ENCODE peak calls at places on chromosomes 7 and 10, in seven cellular contexts. J is ovary, M is C1 segment of cervical spinal cord, G is EH, I is Kasumi-1, E is AG10803, Q is AG08396. U is an unnamed sample.

GRCh38 chr7:157400171-157400860 is 63.5 kb downstream of the DNAJB6 start:
- DNase-seq in E (no peak), J (no peak), I (no peak), Q (no peak), M (no peak), G (no peak), U (no peak)

GRCh38 chr7:7579638-7580037 is 13.0 kb downstream of the MIOS start:
- DNase-seq in M (no peak), J (no peak), G (no peak), E (no peak), Q (no peak), I (no peak), U (no peak)

GRCh38 chr7:54664235-54665228 is 94.5 kb downstream of the SEC61G start:
- DNase-seq in G (no peak), I (peak; percentile 10), E (no peak), M (peak; percentile 37), Q (peak; percentile 69), J (no peak), U (peak; percentile 60)

GRCh38 chr7:105269397-105269796 is 119.3 kb downstream of the SRPK2 start:
- DNase-seq in J (no peak), Q (no peak), I (peak; percentile 46), M (no peak), E (no peak), G (no peak), U (no peak)

GRCh38 chr7:38628630-38629385 is 2.4 kb downstream of the AMPH start:
- DNase-seq in Q (no peak), I (no peak), J (no peak), E (peak; percentile 80), M (no peak), G (peak; percentile 76), U (no peak)

GRCh38 chr7:155948845-155949244 is 136.6 kb upstream of the SHH start:
- DNase-seq in Q (no peak), E (no peak), M (no peak), I (no peak), G (no peak), J (no peak), U (no peak)

GRCh38 chr7:158676171-158676840 is 28.3 kb downstream of the NCAPG2 start:
- DNase-seq in M (no peak), G (peak; percentile 30), I (no peak), E (peak; percentile 33), Q (no peak), J (no peak), U (no peak)

GRCh38 chr7:29921404-29922010 is 68.1 kb downstream of the SCRN1 start:
- DNase-seq in G (peak; percentile 65), M (no peak), Q (peak; percentile 61), J (no peak), E (peak; percentile 62), I (peak; percentile 93), U (no peak)

GRCh38 chr10:97185326-97186058 is at the start of gene SLIT1:
- DNase-seq in J (no peak), I (peak; percentile 22), G (no peak), Q (no peak), M (no peak), E (no peak), U (peak; percentile 58)

GRCh38 chr7:4249241-4249640 is 432.9 kb upstream of the FOXK1 start:
- DNase-seq in E (no peak), Q (no peak), G (no peak), J (no peak), I (no peak), M (no peak), U (no peak)

GRCh38 chr7:18081617-18082016 is 54.0 kb upstream of the PRPS1L1 start:
- DNase-seq in Q (no peak), E (no peak), J (no peak), I (no peak), M (no peak), G (no peak), U (no peak)

GRCh38 chr7:148963583-148964509 is 64.5 kb downstream of the PDIA4 start:
- DNase-seq in I (peak; percentile 30), E (no peak), Q (no peak), J (no peak), M (peak; percentile 23), G (no peak), U (no peak)

GRCh38 chr7:77542399-77542798 is 5.3 kb downstream of the PTPN12 start:
- DNase-seq in J (no peak), E (peak; percentile 47), Q (no peak), G (peak; percentile 42), M (no peak), I (no peak), U (no peak)

GRCh38 chr7:122515404-122515803 is 183.5 kb downstream of the RNF133 start:
- DNase-seq in M (no peak), E (no peak), G (no peak), Q (no peak), I (no peak), J (no peak), U (no peak)

GRCh38 chr7:44534501-44534900 is 6.6 kb downstream of the NPC1L1 start:
- DNase-seq in I (peak; percentile 80), E (no peak), G (peak; percentile 50), J (no peak), Q (peak; percentile 63), M (no peak), U (no peak)

GRCh38 chr7:105493928-105494325 is 28.1 kb downstream of the PUS7 start:
- DNase-seq in I (no peak), J (peak; percentile 53), G (peak; percentile 94), M (no peak), Q (peak; percentile 80), E (peak; percentile 92), U (no peak)

GRCh38 chr10:113663142-113663541 is 699 bp downstream of the NRAP start:
- DNase-seq in J (no peak), Q (no peak), I (no peak), E (no peak), G (peak; percentile 46), M (no peak), U (no peak)

GRCh38 chr10:13349776-13350274 is 1.7 kb upstream of the SEPHS1 start:
- DNase-seq in M (no peak), I (peak; percentile 66), J (peak; percentile 43), E (peak; percentile 46), Q (peak; percentile 74), G (peak; percentile 66), U (no peak)

GRCh38 chr7:30842542-30843451 is 68.9 kb upstream of the AQP1 start:
- DNase-seq in G (peak; percentile 26), M (no peak), E (peak; percentile 74), J (no peak), I (no peak), Q (no peak), U (no peak)

GRCh38 chr10:119421887-119422684 is 120.4 kb downstream of the RGS10 start:
- DNase-seq in J (no peak), G (peak; percentile 64), M (no peak), E (peak; percentile 80), Q (peak; percentile 61), I (no peak), U (no peak)

U was measured in anterior cingulate cortex.